ENCODE peak calls at places on chromosomes 6 and 20, in five cellular contexts. One of them, this sample, is unnamed.

GRCh38 chr20:58162976-58163375 is 65.5 kb downstream of the ANKRD60 start:
- ATAC-seq in naive thymus-derived CD8-positive, alpha-beta T cell: no peak
- ATAC-seq in GM23338: no peak
- ATAC-seq in left colon: no peak
- ATAC-seq in naive thymus-derived CD4-positive, alpha-beta T cell: no peak
- ATAC-seq in this sample: no peak

GRCh38 chr6:119484598-119484997 is 135.0 kb upstream of the MAN1A1 start:
- ATAC-seq in naive thymus-derived CD8-positive, alpha-beta T cell: no peak
- ATAC-seq in GM23338: no peak
- ATAC-seq in left colon: peak; percentile 29
- ATAC-seq in naive thymus-derived CD4-positive, alpha-beta T cell: no peak
- ATAC-seq in this sample: peak; percentile 99

GRCh38 chr6:11459002-11459658 is 78.4 kb upstream of the TMEM170B start:
- ATAC-seq in naive thymus-derived CD8-positive, alpha-beta T cell: no peak
- ATAC-seq in GM23338: no peak
- ATAC-seq in left colon: no peak
- ATAC-seq in naive thymus-derived CD4-positive, alpha-beta T cell: no peak
- ATAC-seq in this sample: no peak

GRCh38 chr6:53070808-53071207 is 5.6 kb downstream of the FBXO9 start:
- ATAC-seq in naive thymus-derived CD8-positive, alpha-beta T cell: peak; percentile 59
- ATAC-seq in GM23338: no peak
- ATAC-seq in left colon: no peak
- ATAC-seq in naive thymus-derived CD4-positive, alpha-beta T cell: no peak
- ATAC-seq in this sample: no peak

GRCh38 chr6:76134651-76135050 is 62.2 kb upstream of the IMPG1 start:
- ATAC-seq in naive thymus-derived CD8-positive, alpha-beta T cell: no peak
- ATAC-seq in GM23338: no peak
- ATAC-seq in left colon: no peak
- ATAC-seq in naive thymus-derived CD4-positive, alpha-beta T cell: no peak
- ATAC-seq in this sample: no peak

GRCh38 chr6:157305676-157306653 is 17.4 kb downstream of the TMEM242 start:
- ATAC-seq in naive thymus-derived CD8-positive, alpha-beta T cell: no peak
- ATAC-seq in GM23338: no peak
- ATAC-seq in left colon: peak; percentile 3
- ATAC-seq in naive thymus-derived CD4-positive, alpha-beta T cell: peak; percentile 15
- ATAC-seq in this sample: no peak

GRCh38 chr6:39153766-39154397 is 38.9 kb upstream of the SAYSD1 start:
- ATAC-seq in naive thymus-derived CD8-positive, alpha-beta T cell: peak; percentile 91
- ATAC-seq in GM23338: no peak
- ATAC-seq in left colon: no peak
- ATAC-seq in naive thymus-derived CD4-positive, alpha-beta T cell: peak; percentile 26
- ATAC-seq in this sample: no peak

GRCh38 chr6:41061196-41061726 is 8.3 kb downstream of the APOBEC2 start:
- ATAC-seq in naive thymus-derived CD8-positive, alpha-beta T cell: no peak
- ATAC-seq in GM23338: no peak
- ATAC-seq in left colon: no peak
- ATAC-seq in naive thymus-derived CD4-positive, alpha-beta T cell: no peak
- ATAC-seq in this sample: no peak

GRCh38 chr6:25202505-25202904 is 76.7 kb upstream of the CARMIL1 start:
- ATAC-seq in naive thymus-derived CD8-positive, alpha-beta T cell: no peak
- ATAC-seq in GM23338: no peak
- ATAC-seq in left colon: no peak
- ATAC-seq in naive thymus-derived CD4-positive, alpha-beta T cell: no peak
- ATAC-seq in this sample: no peak

GRCh38 chr20:19937651-19938420 is 79.3 kb upstream of the NAA20 start:
- ATAC-seq in naive thymus-derived CD8-positive, alpha-beta T cell: peak; percentile 79
- ATAC-seq in GM23338: no peak
- ATAC-seq in left colon: no peak
- ATAC-seq in naive thymus-derived CD4-positive, alpha-beta T cell: peak; percentile 54
- ATAC-seq in this sample: no peak

GRCh38 chr6:57275384-57275783 is 42.0 kb upstream of the PRIM2 start:
- ATAC-seq in naive thymus-derived CD8-positive, alpha-beta T cell: no peak
- ATAC-seq in GM23338: no peak
- ATAC-seq in left colon: no peak
- ATAC-seq in naive thymus-derived CD4-positive, alpha-beta T cell: no peak
- ATAC-seq in this sample: no peak

GRCh38 chr20:50248104-50248631 is 57.5 kb downstream of the CEBPB start:
- ATAC-seq in naive thymus-derived CD8-positive, alpha-beta T cell: no peak
- ATAC-seq in GM23338: no peak
- ATAC-seq in left colon: peak; percentile 22
- ATAC-seq in naive thymus-derived CD4-positive, alpha-beta T cell: peak; percentile 37
- ATAC-seq in this sample: peak; percentile 18

GRCh38 chr6:51472745-51473483 is 614.5 kb downstream of the PKHD1 start:
- ATAC-seq in naive thymus-derived CD8-positive, alpha-beta T cell: no peak
- ATAC-seq in GM23338: peak; percentile 67
- ATAC-seq in left colon: peak; percentile 86
- ATAC-seq in naive thymus-derived CD4-positive, alpha-beta T cell: no peak
- ATAC-seq in this sample: peak; percentile 76

GRCh38 chr20:22931653-22932052 is 103.5 kb upstream of the SSTR4 start:
- ATAC-seq in naive thymus-derived CD8-positive, alpha-beta T cell: no peak
- ATAC-seq in GM23338: no peak
- ATAC-seq in left colon: peak; percentile 58
- ATAC-seq in naive thymus-derived CD4-positive, alpha-beta T cell: no peak
- ATAC-seq in this sample: no peak

GRCh38 chr20:15564981-15565380 is 1008.3 kb downstream of the KIF16B start:
- ATAC-seq in naive thymus-derived CD8-positive, alpha-beta T cell: no peak
- ATAC-seq in GM23338: no peak
- ATAC-seq in left colon: no peak
- ATAC-seq in naive thymus-derived CD4-positive, alpha-beta T cell: no peak
- ATAC-seq in this sample: no peak

GRCh38 chr6:1264619-1265445 is 47.1 kb upstream of the FOXQ1 start:
- ATAC-seq in naive thymus-derived CD8-positive, alpha-beta T cell: no peak
- ATAC-seq in GM23338: no peak
- ATAC-seq in left colon: no peak
- ATAC-seq in naive thymus-derived CD4-positive, alpha-beta T cell: no peak
- ATAC-seq in this sample: no peak

GRCh38 chr6:6220718-6221117 is 99.7 kb downstream of the F13A1 start:
- ATAC-seq in naive thymus-derived CD8-positive, alpha-beta T cell: no peak
- ATAC-seq in GM23338: no peak
- ATAC-seq in left colon: no peak
- ATAC-seq in naive thymus-derived CD4-positive, alpha-beta T cell: no peak
- ATAC-seq in this sample: no peak

GRCh38 chr6:70312165-70312564 is 9.3 kb upstream of the COL9A1 start:
- ATAC-seq in naive thymus-derived CD8-positive, alpha-beta T cell: no peak
- ATAC-seq in GM23338: peak; percentile 49
- ATAC-seq in left colon: no peak
- ATAC-seq in naive thymus-derived CD4-positive, alpha-beta T cell: no peak
- ATAC-seq in this sample: peak; percentile 25

GRCh38 chr20:37903317-37904007 is 535 bp downstream of the VSTM2L start:
- ATAC-seq in naive thymus-derived CD8-positive, alpha-beta T cell: no peak
- ATAC-seq in GM23338: peak; percentile 11
- ATAC-seq in left colon: no peak
- ATAC-seq in naive thymus-derived CD4-positive, alpha-beta T cell: no peak
- ATAC-seq in this sample: no peak

GRCh38 chr6:139531148-139531547 is 156.7 kb upstream of the CITED2 start:
- ATAC-seq in naive thymus-derived CD8-positive, alpha-beta T cell: no peak
- ATAC-seq in GM23338: no peak
- ATAC-seq in left colon: no peak
- ATAC-seq in naive thymus-derived CD4-positive, alpha-beta T cell: peak; percentile 88
- ATAC-seq in this sample: peak; percentile 88

GRCh38 chr20:5077761-5078387 is 41.9 kb downstream of the PCNA start:
- ATAC-seq in naive thymus-derived CD8-positive, alpha-beta T cell: peak; percentile 55
- ATAC-seq in GM23338: no peak
- ATAC-seq in left colon: no peak
- ATAC-seq in naive thymus-derived CD4-positive, alpha-beta T cell: peak; percentile 28
- ATAC-seq in this sample: no peak

GRCh38 chr6:20805027-20805426 is 270.8 kb downstream of the CDKAL1 start:
- ATAC-seq in naive thymus-derived CD8-positive, alpha-beta T cell: no peak
- ATAC-seq in GM23338: no peak
- ATAC-seq in left colon: no peak
- ATAC-seq in naive thymus-derived CD4-positive, alpha-beta T cell: no peak
- ATAC-seq in this sample: no peak

GRCh38 chr20:22456109-22456508 is 128.3 kb downstream of the FOXA2 start:
- ATAC-seq in naive thymus-derived CD8-positive, alpha-beta T cell: no peak
- ATAC-seq in GM23338: peak; percentile 97
- ATAC-seq in left colon: no peak
- ATAC-seq in naive thymus-derived CD4-positive, alpha-beta T cell: no peak
- ATAC-seq in this sample: no peak

GRCh38 chr6:1215023-1215422 is 96.9 kb upstream of the FOXQ1 start:
- ATAC-seq in naive thymus-derived CD8-positive, alpha-beta T cell: no peak
- ATAC-seq in GM23338: no peak
- ATAC-seq in left colon: no peak
- ATAC-seq in naive thymus-derived CD4-positive, alpha-beta T cell: no peak
- ATAC-seq in this sample: peak; percentile 8

GRCh38 chr6:37807656-37808055 is 11.9 kb upstream of the ZFAND3 start:
- ATAC-seq in naive thymus-derived CD8-positive, alpha-beta T cell: no peak
- ATAC-seq in GM23338: peak; percentile 86
- ATAC-seq in left colon: peak; percentile 60
- ATAC-seq in naive thymus-derived CD4-positive, alpha-beta T cell: no peak
- ATAC-seq in this sample: peak; percentile 61

GRCh38 chr20:54086444-54087134 is 16.2 kb upstream of the BCAS1 start:
- ATAC-seq in naive thymus-derived CD8-positive, alpha-beta T cell: no peak
- ATAC-seq in GM23338: no peak
- ATAC-seq in left colon: peak; percentile 76
- ATAC-seq in naive thymus-derived CD4-positive, alpha-beta T cell: no peak
- ATAC-seq in this sample: no peak

GRCh38 chr6:166318649-166319600 is 10.7 kb upstream of the PRR18 start:
- ATAC-seq in naive thymus-derived CD8-positive, alpha-beta T cell: no peak
- ATAC-seq in GM23338: peak; percentile 52
- ATAC-seq in left colon: peak; percentile 50
- ATAC-seq in naive thymus-derived CD4-positive, alpha-beta T cell: no peak
- ATAC-seq in this sample: peak; percentile 13

GRCh38 chr6:63496388-63496804 is 75.9 kb upstream of the LOC128125822 start:
- ATAC-seq in naive thymus-derived CD8-positive, alpha-beta T cell: no peak
- ATAC-seq in GM23338: no peak
- ATAC-seq in left colon: peak; percentile 90
- ATAC-seq in naive thymus-derived CD4-positive, alpha-beta T cell: no peak
- ATAC-seq in this sample: no peak

GRCh38 chr6:138109042-138109997 is 2.1 kb upstream of the PERP start:
- ATAC-seq in naive thymus-derived CD8-positive, alpha-beta T cell: peak; percentile 62
- ATAC-seq in GM23338: no peak
- ATAC-seq in left colon: no peak
- ATAC-seq in naive thymus-derived CD4-positive, alpha-beta T cell: peak; percentile 84
- ATAC-seq in this sample: peak; percentile 57

GRCh38 chr20:19661717-19662637 is 96.1 kb upstream of the RIN2 start:
- ATAC-seq in naive thymus-derived CD8-positive, alpha-beta T cell: no peak
- ATAC-seq in GM23338: peak; percentile 80
- ATAC-seq in left colon: peak; percentile 74
- ATAC-seq in naive thymus-derived CD4-positive, alpha-beta T cell: peak; percentile 71
- ATAC-seq in this sample: peak; percentile 83